ENCODE peak calls at places on chromosomes 2 and 18, in eight cellular contexts. L, R, N, Q, W, G, S and O are unnamed samples.

GRCh38 chr2:37576831-37577230 is 94.6 kb downstream of the CDC42EP3 start:
- DNase-seq in L (no peak), R (no peak), N (no peak), Q (no peak), W (peak; percentile 43), G (no peak), S (no peak), O (no peak)

GRCh38 chr2:128395196-128395595 is 76.5 kb upstream of the HS6ST1 start:
- DNase-seq in L (no peak), R (peak; percentile 15), N (no peak), Q (no peak), W (no peak), G (no peak), S (no peak), O (no peak)

GRCh38 chr2:226660524-226660923 is 139.1 kb downstream of the IRS1 start:
- DNase-seq in L (peak; percentile 37), R (peak; percentile 73), N (no peak), Q (no peak), W (peak; percentile 85), G (no peak), S (no peak), O (no peak)

GRCh38 chr18:58310517-58310916 is 266.5 kb downstream of the NEDD4L start:
- DNase-seq in L (no peak), R (no peak), N (peak; percentile 35), Q (no peak), W (no peak), G (no peak), S (no peak), O (no peak)

GRCh38 chr2:203340791-203341487 is 12.7 kb downstream of the ABI2 start:
- DNase-seq in L (no peak), R (no peak), N (no peak), Q (no peak), W (peak; percentile 76), G (no peak), S (no peak), O (no peak)

GRCh38 chr2:235414422-235414821 is 79.4 kb upstream of the AGAP1 start:
- DNase-seq in L (no peak), R (peak; percentile 60), N (no peak), Q (no peak), W (no peak), G (peak; percentile 24), S (no peak), O (no peak)

GRCh38 chr18:44848931-44849330 is 168.2 kb downstream of the SETBP1 start:
- DNase-seq in L (no peak), R (no peak), N (no peak), Q (no peak), W (no peak), G (no peak), S (no peak), O (no peak)

GRCh38 chr2:63506350-63506749 is 81.9 kb downstream of the WDPCP start:
- DNase-seq in L (peak; percentile 63), R (no peak), N (no peak), Q (no peak), W (no peak), G (no peak), S (peak; percentile 42), O (no peak)

GRCh38 chr2:104745856-104746255 is 108.1 kb upstream of the POU3F3 start:
- DNase-seq in L (no peak), R (no peak), N (no peak), Q (no peak), W (no peak), G (no peak), S (no peak), O (no peak)

GRCh38 chr2:98985905-98986666 is 50.1 kb upstream of the CRACDL start:
- DNase-seq in L (peak; percentile 1), R (no peak), N (no peak), Q (no peak), W (no peak), G (no peak), S (peak; percentile 43), O (peak; percentile 49)

GRCh38 chr2:24885221-24886113 is 34.6 kb downstream of the ADCY3 start:
- DNase-seq in L (no peak), R (no peak), N (no peak), Q (no peak), W (no peak), G (peak; percentile 5), S (no peak), O (no peak)

GRCh38 chr2:98573426-98573825 is 34.9 kb downstream of the COA5 start:
- DNase-seq in L (no peak), R (no peak), N (no peak), Q (no peak), W (no peak), G (no peak), S (no peak), O (no peak)